ENCODE peak calls at places on chromosomes 12 and 14, in ten cellular contexts. One of them, this sample, is unnamed. For H3K27me3, the result is how much of the 10 kb centered on the place peaks cover.

GRCh38 chr12:15206338-15206737 is 14.9 kb downstream of the RERG start:
- DNase-seq in left ventricle myocardium inferior: no peak
- DNase-seq in Peyer's patch: no peak
- DNase-seq in mesendoderm: peak
- DNase-seq in PC-3: no peak
- DNase-seq in neuronal stem cell: no peak
- DNase-seq in thoracic aorta: no peak
- DNase-seq in heart right ventricle: no peak
- DNase-seq in brain microvascular endothelial cell: no peak
- DNase-seq in CD8-positive, alpha-beta T cell: no peak
- DNase-seq in this sample: no peak

GRCh38 chr12:42140901-42141300 is 3.8 kb downstream of the GXYLT1 start:
- DNase-seq in PC-3: peak
- DNase-seq in thoracic aorta: no peak
- DNase-seq in left ventricle myocardium inferior: no peak
- DNase-seq in Peyer's patch: no peak
- DNase-seq in brain microvascular endothelial cell: peak
- DNase-seq in mesendoderm: peak
- DNase-seq in neuronal stem cell: no peak
- DNase-seq in CD8-positive, alpha-beta T cell: no peak
- DNase-seq in heart right ventricle: peak
- DNase-seq in this sample: peak

GRCh38 chr14:95231966-95232365 is 74.6 kb upstream of the DICER1 start:
- DNase-seq in PC-3: no peak
- DNase-seq in left ventricle myocardium inferior: no peak
- DNase-seq in mesendoderm: no peak
- DNase-seq in heart right ventricle: no peak
- DNase-seq in neuronal stem cell: no peak
- DNase-seq in brain microvascular endothelial cell: no peak
- DNase-seq in thoracic aorta: no peak
- DNase-seq in CD8-positive, alpha-beta T cell: no peak
- DNase-seq in Peyer's patch: no peak
- DNase-seq in this sample: no peak

GRCh38 chr12:120468271-120468845 is 1.2 kb downstream of the SRSF9 start:
- DNase-seq in mesendoderm: peak
- DNase-seq in thoracic aorta: no peak
- DNase-seq in CD8-positive, alpha-beta T cell: no peak
- DNase-seq in heart right ventricle: peak
- DNase-seq in neuronal stem cell: peak
- DNase-seq in left ventricle myocardium inferior: no peak
- DNase-seq in brain microvascular endothelial cell: peak
- DNase-seq in Peyer's patch: peak
- DNase-seq in PC-3: peak
- DNase-seq in this sample: peak

GRCh38 chr12:10361622-10362021 is 28.2 kb downstream of the KLRK1 start:
- DNase-seq in mesendoderm: peak
- DNase-seq in CD8-positive, alpha-beta T cell: no peak
- DNase-seq in neuronal stem cell: no peak
- DNase-seq in thoracic aorta: no peak
- DNase-seq in PC-3: peak
- DNase-seq in left ventricle myocardium inferior: no peak
- DNase-seq in heart right ventricle: no peak
- DNase-seq in Peyer's patch: no peak
- DNase-seq in brain microvascular endothelial cell: peak
- DNase-seq in this sample: no peak

GRCh38 chr12:92085040-92085439 is 60.6 kb downstream of the BTG1 start:
- DNase-seq in mesendoderm: no peak
- DNase-seq in CD8-positive, alpha-beta T cell: no peak
- DNase-seq in PC-3: no peak
- DNase-seq in left ventricle myocardium inferior: no peak
- DNase-seq in heart right ventricle: no peak
- DNase-seq in neuronal stem cell: no peak
- DNase-seq in thoracic aorta: no peak
- DNase-seq in Peyer's patch: no peak
- DNase-seq in brain microvascular endothelial cell: no peak
- DNase-seq in this sample: no peak

GRCh38 chr14:82710257-82710841 is 1176.7 kb upstream of the SEL1L start:
- DNase-seq in neuronal stem cell: peak
- DNase-seq in heart right ventricle: peak
- DNase-seq in brain microvascular endothelial cell: peak
- DNase-seq in thoracic aorta: no peak
- DNase-seq in CD8-positive, alpha-beta T cell: no peak
- DNase-seq in mesendoderm: peak
- DNase-seq in PC-3: peak
- DNase-seq in Peyer's patch: no peak
- DNase-seq in left ventricle myocardium inferior: no peak
- DNase-seq in this sample: peak

GRCh38 chr12:53538209-53538689 is 31.0 kb upstream of the NPFF start:
- DNase-seq in neuronal stem cell: no peak
- DNase-seq in brain microvascular endothelial cell: no peak
- DNase-seq in heart right ventricle: no peak
- DNase-seq in CD8-positive, alpha-beta T cell: no peak
- DNase-seq in PC-3: peak
- DNase-seq in thoracic aorta: no peak
- DNase-seq in left ventricle myocardium inferior: no peak
- DNase-seq in Peyer's patch: peak
- DNase-seq in mesendoderm: peak
- DNase-seq in this sample: no peak

GRCh38 chr14:60760648-60761364 is 26.2 kb downstream of the MNAT1 start:
- DNase-seq in left ventricle myocardium inferior: no peak
- DNase-seq in mesendoderm: peak
- DNase-seq in PC-3: peak
- DNase-seq in heart right ventricle: no peak
- DNase-seq in thoracic aorta: no peak
- DNase-seq in neuronal stem cell: no peak
- DNase-seq in Peyer's patch: no peak
- DNase-seq in brain microvascular endothelial cell: no peak
- DNase-seq in CD8-positive, alpha-beta T cell: no peak
- DNase-seq in this sample: no peak

GRCh38 chr12:129530517-129530916 is 373.3 kb downstream of the TMEM132D start:
- DNase-seq in left ventricle myocardium inferior: no peak
- DNase-seq in PC-3: no peak
- DNase-seq in CD8-positive, alpha-beta T cell: no peak
- DNase-seq in mesendoderm: peak
- DNase-seq in thoracic aorta: no peak
- DNase-seq in brain microvascular endothelial cell: no peak
- DNase-seq in neuronal stem cell: no peak
- DNase-seq in Peyer's patch: no peak
- DNase-seq in heart right ventricle: no peak
- DNase-seq in this sample: no peak

GRCh38 chr12:130478786-130479185 is 141.1 kb downstream of the PIWIL1 start:
- DNase-seq in left ventricle myocardium inferior: no peak
- DNase-seq in neuronal stem cell: no peak
- DNase-seq in heart right ventricle: no peak
- DNase-seq in Peyer's patch: no peak
- DNase-seq in brain microvascular endothelial cell: no peak
- DNase-seq in PC-3: no peak
- DNase-seq in CD8-positive, alpha-beta T cell: no peak
- DNase-seq in thoracic aorta: no peak
- DNase-seq in mesendoderm: no peak
- DNase-seq in this sample: no peak

GRCh38 chr12:100753837-100754236 is 40.7 kb upstream of the ANO4 start:
- DNase-seq in brain microvascular endothelial cell: no peak
- DNase-seq in CD8-positive, alpha-beta T cell: no peak
- DNase-seq in heart right ventricle: no peak
- DNase-seq in mesendoderm: no peak
- DNase-seq in thoracic aorta: no peak
- DNase-seq in left ventricle myocardium inferior: no peak
- DNase-seq in Peyer's patch: no peak
- DNase-seq in neuronal stem cell: no peak
- DNase-seq in PC-3: peak
- DNase-seq in this sample: no peak

GRCh38 chr12:79690156-79690605 is 583 bp downstream of the PAWR start:
- DNase-seq in Peyer's patch: peak
- DNase-seq in thoracic aorta: no peak
- DNase-seq in PC-3: peak
- DNase-seq in mesendoderm: no peak
- DNase-seq in brain microvascular endothelial cell: peak
- DNase-seq in CD8-positive, alpha-beta T cell: no peak
- DNase-seq in heart right ventricle: peak
- DNase-seq in neuronal stem cell: peak
- DNase-seq in left ventricle myocardium inferior: no peak
- DNase-seq in this sample: no peak

GRCh38 chr12:16385779-16386646 is 38.6 kb downstream of the MGST1 start:
- DNase-seq in Peyer's patch: no peak
- DNase-seq in neuronal stem cell: peak
- DNase-seq in mesendoderm: peak
- DNase-seq in left ventricle myocardium inferior: no peak
- DNase-seq in PC-3: peak
- DNase-seq in heart right ventricle: peak
- DNase-seq in thoracic aorta: no peak
- DNase-seq in CD8-positive, alpha-beta T cell: no peak
- DNase-seq in brain microvascular endothelial cell: peak
- DNase-seq in this sample: peak

GRCh38 chr14:92516966-92517350 is 3.4 kb downstream of the RIN3 start:
- DNase-seq in brain microvascular endothelial cell: no peak
- DNase-seq in Peyer's patch: peak
- DNase-seq in left ventricle myocardium inferior: no peak
- DNase-seq in mesendoderm: no peak
- DNase-seq in CD8-positive, alpha-beta T cell: no peak
- DNase-seq in heart right ventricle: no peak
- DNase-seq in neuronal stem cell: no peak
- DNase-seq in thoracic aorta: no peak
- DNase-seq in PC-3: no peak
- DNase-seq in this sample: no peak

GRCh38 chr14:94601961-94602391 is 10.2 kb upstream of the SERPINA3 start:
- DNase-seq in brain microvascular endothelial cell: peak
- DNase-seq in PC-3: peak
- DNase-seq in mesendoderm: peak
- DNase-seq in CD8-positive, alpha-beta T cell: no peak
- DNase-seq in Peyer's patch: peak
- DNase-seq in thoracic aorta: peak
- DNase-seq in neuronal stem cell: no peak
- DNase-seq in heart right ventricle: peak
- DNase-seq in left ventricle myocardium inferior: peak
- DNase-seq in this sample: peak

GRCh38 chr12:99253068-99253467 is 394.5 kb upstream of the GARIN6 start:
- DNase-seq in left ventricle myocardium inferior: no peak
- DNase-seq in neuronal stem cell: no peak
- DNase-seq in brain microvascular endothelial cell: no peak
- DNase-seq in PC-3: peak
- DNase-seq in mesendoderm: peak
- DNase-seq in Peyer's patch: no peak
- DNase-seq in thoracic aorta: no peak
- DNase-seq in CD8-positive, alpha-beta T cell: no peak
- DNase-seq in heart right ventricle: no peak
- DNase-seq in this sample: no peak

GRCh38 chr14:69680297-69680696 is 68.9 kb downstream of the SUSD6 start:
- DNase-seq in Peyer's patch: no peak
- DNase-seq in thoracic aorta: no peak
- DNase-seq in neuronal stem cell: no peak
- DNase-seq in mesendoderm: no peak
- DNase-seq in PC-3: no peak
- DNase-seq in left ventricle myocardium inferior: no peak
- DNase-seq in heart right ventricle: no peak
- DNase-seq in CD8-positive, alpha-beta T cell: no peak
- DNase-seq in brain microvascular endothelial cell: no peak
- DNase-seq in this sample: no peak

GRCh38 chr12:66118240-66118891 is 12.2 kb downstream of the LLPH start:
- DNase-seq in brain microvascular endothelial cell: no peak
- DNase-seq in left ventricle myocardium inferior: no peak
- DNase-seq in thoracic aorta: no peak
- DNase-seq in heart right ventricle: no peak
- DNase-seq in Peyer's patch: no peak
- DNase-seq in PC-3: no peak
- DNase-seq in CD8-positive, alpha-beta T cell: no peak
- DNase-seq in mesendoderm: no peak
- DNase-seq in neuronal stem cell: no peak
- DNase-seq in this sample: no peak
- H3K4me3 ChIP-seq in brain microvascular endothelial cell: no peak
- H3K4me3 ChIP-seq in left ventricle myocardium inferior: no peak
- H3K4me3 ChIP-seq in thoracic aorta: no peak
- H3K4me3 ChIP-seq in heart right ventricle: no peak
- H3K4me3 ChIP-seq in Peyer's patch: no peak
- H3K4me3 ChIP-seq in PC-3: no peak
- H3K4me3 ChIP-seq in CD8-positive, alpha-beta T cell: no peak
- H3K4me3 ChIP-seq in mesendoderm: no peak
- H3K4me3 ChIP-seq in neuronal stem cell: no peak
- H3K4me3 ChIP-seq in this sample: no peak

GRCh38 chr12:112885204-112885603 is 21.6 kb upstream of the OAS1 start:
- DNase-seq in brain microvascular endothelial cell: no peak
- DNase-seq in thoracic aorta: no peak
- DNase-seq in neuronal stem cell: no peak
- DNase-seq in PC-3: no peak
- DNase-seq in Peyer's patch: no peak
- DNase-seq in heart right ventricle: no peak
- DNase-seq in mesendoderm: no peak
- DNase-seq in left ventricle myocardium inferior: no peak
- DNase-seq in CD8-positive, alpha-beta T cell: no peak
- DNase-seq in this sample: no peak
- H3K27me3 ChIP-seq in brain microvascular endothelial cell: under half
- H3K27me3 ChIP-seq in thoracic aorta: under half
- H3K27me3 ChIP-seq in neuronal stem cell: under half
- H3K27me3 ChIP-seq in PC-3: half or more
- H3K27me3 ChIP-seq in Peyer's patch: under half
- H3K27me3 ChIP-seq in heart right ventricle: under half
- H3K27me3 ChIP-seq in mesendoderm: under half
- H3K27me3 ChIP-seq in left ventricle myocardium inferior: half or more
- H3K27me3 ChIP-seq in CD8-positive, alpha-beta T cell: under half
- H3K27me3 ChIP-seq in this sample: under half

GRCh38 chr12:4228122-4228580 is 45.4 kb upstream of the CCND2 start:
- DNase-seq in mesendoderm: peak
- DNase-seq in heart right ventricle: no peak
- DNase-seq in PC-3: no peak
- DNase-seq in brain microvascular endothelial cell: no peak
- DNase-seq in CD8-positive, alpha-beta T cell: no peak
- DNase-seq in left ventricle myocardium inferior: no peak
- DNase-seq in neuronal stem cell: no peak
- DNase-seq in Peyer's patch: no peak
- DNase-seq in thoracic aorta: no peak
- DNase-seq in this sample: no peak
- H3K4me3 ChIP-seq in mesendoderm: no peak
- H3K4me3 ChIP-seq in heart right ventricle: no peak
- H3K4me3 ChIP-seq in PC-3: no peak
- H3K4me3 ChIP-seq in brain microvascular endothelial cell: no peak
- H3K4me3 ChIP-seq in CD8-positive, alpha-beta T cell: no peak
- H3K4me3 ChIP-seq in left ventricle myocardium inferior: no peak
- H3K4me3 ChIP-seq in neuronal stem cell: peak
- H3K4me3 ChIP-seq in Peyer's patch: no peak
- H3K4me3 ChIP-seq in thoracic aorta: no peak
- H3K4me3 ChIP-seq in this sample: no peak

DNA sequence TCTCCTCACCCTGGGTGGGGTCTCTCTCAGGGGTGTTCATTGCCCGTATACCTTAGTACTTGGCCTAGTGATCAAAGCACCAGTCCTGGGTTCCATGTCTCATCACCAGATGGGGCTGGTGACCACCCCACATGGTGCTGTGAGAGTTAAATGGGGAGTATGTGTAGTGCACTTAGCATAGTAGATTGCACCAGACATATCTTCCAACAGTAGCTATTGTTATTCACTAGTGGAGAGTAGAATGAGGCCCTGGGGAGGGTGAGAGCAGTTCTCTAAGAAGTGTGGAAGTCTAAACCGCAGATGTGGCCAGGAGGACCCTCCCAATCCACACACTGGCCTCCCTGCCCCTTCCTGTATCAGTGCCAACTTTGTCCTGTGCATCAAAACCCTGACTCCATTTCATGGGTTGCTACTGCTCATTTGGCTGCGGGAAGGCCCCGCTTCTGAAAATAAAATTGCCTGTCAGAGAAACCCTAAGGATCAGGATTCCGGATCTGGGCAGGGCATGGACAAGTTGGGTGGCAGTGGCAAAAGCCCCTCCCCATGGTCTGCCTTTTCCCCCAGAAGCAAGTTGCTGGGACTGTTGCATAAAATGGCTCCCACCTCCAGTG is 4.4 kb downstream of the CD9 start:
- DNase-seq in CD8-positive, alpha-beta T cell: no peak
- DNase-seq in PC-3: no peak
- DNase-seq in thoracic aorta: no peak
- DNase-seq in left ventricle myocardium inferior: no peak
- DNase-seq in heart right ventricle: no peak
- DNase-seq in brain microvascular endothelial cell: no peak
- DNase-seq in neuronal stem cell: no peak
- DNase-seq in mesendoderm: no peak
- DNase-seq in Peyer's patch: no peak
- DNase-seq in this sample: no peak
- H3K27me3 ChIP-seq in CD8-positive, alpha-beta T cell: under half
- H3K27me3 ChIP-seq in PC-3: under half
- H3K27me3 ChIP-seq in thoracic aorta: under half
- H3K27me3 ChIP-seq in left ventricle myocardium inferior: under half
- H3K27me3 ChIP-seq in heart right ventricle: under half
- H3K27me3 ChIP-seq in brain microvascular endothelial cell: under half
- H3K27me3 ChIP-seq in neuronal stem cell: under half
- H3K27me3 ChIP-seq in mesendoderm: under half
- H3K27me3 ChIP-seq in Peyer's patch: under half
- H3K27me3 ChIP-seq in this sample: under half